ENCODE peak calls at places on chromosome 1, in four cellular contexts. V is stromal cell of bone marrow; T is nucleus accumbens; G is activated T-helper 1 cell treated with anti-CD3 and anti-CD28 coated beads, Interleukin-2, amount 50 U/mL, for 16 hours. C is an unnamed sample.

GRCh38 chr1:155504207-155504606 is 58.4 kb downstream of the ASH1L start:
- DNase-seq in T (no peak), V (no peak), G (no peak), C (no peak)

GRCh38 chr1:5798904-5799303 is 193.3 kb downstream of the NPHP4 start:
- DNase-seq in T (no peak), V (no peak), G (no peak), C (no peak)

GRCh38 chr1:218817747-218818146 is 355.9 kb upstream of the LYPLAL1 start:
- DNase-seq in V (no peak), T (no peak), G (no peak), C (no peak)

GRCh38 chr1:13700521-13701273 is 709 bp downstream of the PRDM2 start:
- DNase-seq in T (peak; percentile 63), G (peak; percentile 26), V (no peak), C (no peak)

GRCh38 chr1:21854751-21855131 is 42.7 kb downstream of the LDLRAD2 start:
- DNase-seq in T (no peak), V (no peak), G (no peak), C (no peak)

GRCh38 chr1:118136511-118136937 is 48.5 kb downstream of the SPAG17 start:
- DNase-seq in G (no peak), T (no peak), V (peak; percentile 73), C (no peak)

GRCh38 chr1:14875781-14876564 is 277.5 kb downstream of the KAZN start:
- DNase-seq in T (no peak), G (no peak), V (no peak), C (no peak)

GRCh38 chr1:121587777-121588176 is 403.0 kb downstream of the SRGAP2C start:
- DNase-seq in G (no peak), T (no peak), V (no peak), C (no peak)

GRCh38 chr1:234474375-234474774 is 4.6 kb downstream of the TARBP1 start:
- DNase-seq in G (no peak), V (no peak), T (no peak), C (no peak)

GRCh38 chr1:12518956-12519707 is 98.9 kb downstream of the DHRS3 start:
- DNase-seq in V (no peak), T (peak; percentile 8), G (peak; percentile 4), C (no peak)

GRCh38 chr1:33337994-33338494 is 17.1 kb upstream of the A3GALT2 start:
- DNase-seq in G (no peak), V (peak; percentile 63), T (no peak), C (no peak)